ENCODE peak calls at places on chromosomes 5 and 9, in five cellular contexts. One of them, this sample, is unnamed.

GRCh38 chr5:111461261-111461671 is 51.1 kb downstream of the STARD4 start:
- DNase-seq in stimulated activated naive CD8-positive, alpha-beta T cell treated with anti-CD3 and anti-CD28 coated beads, Interleukin-15, amount 100 ng/mL, for 72 hours: no peak
- DNase-seq in AG08396: no peak
- DNase-seq in HS-27A: no peak
- DNase-seq in EL: peak; percentile 44
- DNase-seq in this sample: no peak

GRCh38 chr5:169762338-169763095 is 125.4 kb downstream of the DOCK2 start:
- DNase-seq in stimulated activated naive CD8-positive, alpha-beta T cell treated with anti-CD3 and anti-CD28 coated beads, Interleukin-15, amount 100 ng/mL, for 72 hours: no peak
- DNase-seq in AG08396: peak; percentile 31
- DNase-seq in HS-27A: peak; percentile 46
- DNase-seq in EL: peak; percentile 81
- DNase-seq in this sample: peak; percentile 69

GRCh38 chr5:68303038-68303738 is 87.6 kb downstream of the PIK3R1 start:
- DNase-seq in stimulated activated naive CD8-positive, alpha-beta T cell treated with anti-CD3 and anti-CD28 coated beads, Interleukin-15, amount 100 ng/mL, for 72 hours: no peak
- DNase-seq in AG08396: no peak
- DNase-seq in HS-27A: no peak
- DNase-seq in EL: no peak
- DNase-seq in this sample: no peak

GRCh38 chr5:54519083-54519541 is 1.6 kb downstream of the SNX18 start:
- DNase-seq in stimulated activated naive CD8-positive, alpha-beta T cell treated with anti-CD3 and anti-CD28 coated beads, Interleukin-15, amount 100 ng/mL, for 72 hours: no peak
- DNase-seq in AG08396: no peak
- DNase-seq in HS-27A: no peak
- DNase-seq in EL: no peak
- DNase-seq in this sample: no peak

GRCh38 chr5:81344736-81345135 is 43.3 kb downstream of the ZCCHC9 start:
- DNase-seq in stimulated activated naive CD8-positive, alpha-beta T cell treated with anti-CD3 and anti-CD28 coated beads, Interleukin-15, amount 100 ng/mL, for 72 hours: no peak
- DNase-seq in AG08396: no peak
- DNase-seq in HS-27A: no peak
- DNase-seq in EL: no peak
- DNase-seq in this sample: no peak

GRCh38 chr9:72280913-72281500 is 84.0 kb downstream of the ZFAND5 start:
- DNase-seq in stimulated activated naive CD8-positive, alpha-beta T cell treated with anti-CD3 and anti-CD28 coated beads, Interleukin-15, amount 100 ng/mL, for 72 hours: peak; percentile 68
- DNase-seq in AG08396: peak; percentile 71
- DNase-seq in HS-27A: no peak
- DNase-seq in EL: peak; percentile 61
- DNase-seq in this sample: no peak

GRCh38 chr9:94097788-94098413 is 13.6 kb downstream of the PTPDC1 start:
- DNase-seq in stimulated activated naive CD8-positive, alpha-beta T cell treated with anti-CD3 and anti-CD28 coated beads, Interleukin-15, amount 100 ng/mL, for 72 hours: no peak
- DNase-seq in AG08396: peak; percentile 64
- DNase-seq in HS-27A: peak; percentile 40
- DNase-seq in EL: peak; percentile 95
- DNase-seq in this sample: peak; percentile 69

GRCh38 chr9:105437704-105438103 is 10.1 kb upstream of the FSD1L start:
- DNase-seq in stimulated activated naive CD8-positive, alpha-beta T cell treated with anti-CD3 and anti-CD28 coated beads, Interleukin-15, amount 100 ng/mL, for 72 hours: no peak
- DNase-seq in AG08396: no peak
- DNase-seq in HS-27A: no peak
- DNase-seq in EL: no peak
- DNase-seq in this sample: no peak

GRCh38 chr5:137245438-137245837 is 253.7 kb downstream of the SPOCK1 start:
- DNase-seq in stimulated activated naive CD8-positive, alpha-beta T cell treated with anti-CD3 and anti-CD28 coated beads, Interleukin-15, amount 100 ng/mL, for 72 hours: no peak
- DNase-seq in AG08396: no peak
- DNase-seq in HS-27A: no peak
- DNase-seq in EL: no peak
- DNase-seq in this sample: no peak

GRCh38 chr5:135055385-135055784 is 21.4 kb upstream of the PITX1 start:
- DNase-seq in stimulated activated naive CD8-positive, alpha-beta T cell treated with anti-CD3 and anti-CD28 coated beads, Interleukin-15, amount 100 ng/mL, for 72 hours: no peak
- DNase-seq in AG08396: no peak
- DNase-seq in HS-27A: no peak
- DNase-seq in EL: no peak
- DNase-seq in this sample: no peak

GRCh38 chr9:35776018-35776417 is 15.4 kb upstream of the NPR2 start:
- DNase-seq in stimulated activated naive CD8-positive, alpha-beta T cell treated with anti-CD3 and anti-CD28 coated beads, Interleukin-15, amount 100 ng/mL, for 72 hours: no peak
- DNase-seq in AG08396: no peak
- DNase-seq in HS-27A: no peak
- DNase-seq in EL: no peak
- DNase-seq in this sample: no peak

GRCh38 chr5:14161825-14162556 is 18.8 kb downstream of the TRIO start:
- DNase-seq in stimulated activated naive CD8-positive, alpha-beta T cell treated with anti-CD3 and anti-CD28 coated beads, Interleukin-15, amount 100 ng/mL, for 72 hours: no peak
- DNase-seq in AG08396: no peak
- DNase-seq in HS-27A: no peak
- DNase-seq in EL: no peak
- DNase-seq in this sample: no peak

GRCh38 chr5:55885359-55885758 is 34.2 kb downstream of the IL31RA start:
- DNase-seq in stimulated activated naive CD8-positive, alpha-beta T cell treated with anti-CD3 and anti-CD28 coated beads, Interleukin-15, amount 100 ng/mL, for 72 hours: no peak
- DNase-seq in AG08396: no peak
- DNase-seq in HS-27A: no peak
- DNase-seq in EL: no peak
- DNase-seq in this sample: no peak

GRCh38 chr5:57889558-57889957 is 406.9 kb upstream of the ACTBL2 start:
- DNase-seq in stimulated activated naive CD8-positive, alpha-beta T cell treated with anti-CD3 and anti-CD28 coated beads, Interleukin-15, amount 100 ng/mL, for 72 hours: no peak
- DNase-seq in AG08396: peak; percentile 43
- DNase-seq in HS-27A: peak; percentile 82
- DNase-seq in EL: peak; percentile 95
- DNase-seq in this sample: peak; percentile 88